ENCODE peak calls at places on chromosomes 7 and 10, in five cellular contexts. One of them, this sample, is unnamed.
A peak's percentile ranks its signal among the peaks of the same experiment; 100 is the strongest.

GRCh38 chr7:69419928-69420327 is 178.3 kb upstream of the AUTS2 start:
- DNase-seq in fibroblast of mammary gland: peak; percentile 24
- DNase-seq in AG04449: no peak
- DNase-seq in aorta: no peak
- DNase-seq in GM12865: peak; percentile 79
- DNase-seq in this sample: no peak

GRCh38 chr7:104207348-104207730 is 474 bp downstream of the ORC5 start:
- DNase-seq in fibroblast of mammary gland: peak; percentile 28
- DNase-seq in AG04449: no peak
- DNase-seq in aorta: no peak
- DNase-seq in GM12865: peak; percentile 25
- DNase-seq in this sample: no peak

GRCh38 chr7:101936612-101937231 is 119.3 kb downstream of the CUX1 start:
- DNase-seq in fibroblast of mammary gland: peak; percentile 34
- DNase-seq in AG04449: no peak
- DNase-seq in aorta: peak; percentile 62
- DNase-seq in GM12865: no peak
- DNase-seq in this sample: no peak

GRCh38 chr7:143013473-143013872 is 13.5 kb downstream of the OR9A2 start:
- DNase-seq in fibroblast of mammary gland: peak; percentile 68
- DNase-seq in AG04449: no peak
- DNase-seq in aorta: no peak
- DNase-seq in GM12865: no peak
- DNase-seq in this sample: no peak

GRCh38 chr10:113681533-113682470 is 2.1 kb downstream of the CASP7 start:
- DNase-seq in fibroblast of mammary gland: peak; percentile 2
- DNase-seq in AG04449: no peak
- DNase-seq in aorta: no peak
- DNase-seq in GM12865: peak; percentile 88
- DNase-seq in this sample: no peak

GRCh38 chr10:13839430-13839986 is 252.7 kb downstream of the PRPF18 start:
- DNase-seq in fibroblast of mammary gland: peak; percentile 87
- DNase-seq in AG04449: peak; percentile 59
- DNase-seq in aorta: peak; percentile 72
- DNase-seq in GM12865: no peak
- DNase-seq in this sample: peak; percentile 74

GRCh38 chr10:117241541-117242462 is 888 bp downstream of the SLC18A2 start:
- DNase-seq in fibroblast of mammary gland: no peak
- DNase-seq in AG04449: no peak
- DNase-seq in aorta: no peak
- DNase-seq in GM12865: no peak
- DNase-seq in this sample: no peak

GRCh38 chr10:81978238-81978637 is 103.2 kb downstream of the NRG3 start:
- DNase-seq in fibroblast of mammary gland: peak; percentile 2
- DNase-seq in AG04449: no peak
- DNase-seq in aorta: no peak
- DNase-seq in GM12865: peak; percentile 26
- DNase-seq in this sample: no peak

GRCh38 chr10:113113241-113113640 is 163.2 kb downstream of the TCF7L2 start:
- DNase-seq in fibroblast of mammary gland: no peak
- DNase-seq in AG04449: no peak
- DNase-seq in aorta: no peak
- DNase-seq in GM12865: no peak
- DNase-seq in this sample: no peak

GRCh38 chr10:23437987-23438546 is 808 bp upstream of the OTUD1 start:
- DNase-seq in fibroblast of mammary gland: no peak
- DNase-seq in AG04449: no peak
- DNase-seq in aorta: no peak
- DNase-seq in GM12865: no peak
- DNase-seq in this sample: no peak

GRCh38 chr7:22300839-22301238 is 56.1 kb downstream of the RAPGEF5 start:
- DNase-seq in fibroblast of mammary gland: no peak
- DNase-seq in AG04449: no peak
- DNase-seq in aorta: no peak
- DNase-seq in GM12865: no peak
- DNase-seq in this sample: no peak

GRCh38 chr10:124522131-124522902 is 60.7 kb downstream of the LHPP start:
- DNase-seq in fibroblast of mammary gland: no peak
- DNase-seq in AG04449: no peak
- DNase-seq in aorta: no peak
- DNase-seq in GM12865: no peak
- DNase-seq in this sample: no peak

GRCh38 chr10:50367732-50368131 is 116.4 kb upstream of the ASAH2 start:
- DNase-seq in fibroblast of mammary gland: peak; percentile 65
- DNase-seq in AG04449: no peak
- DNase-seq in aorta: no peak
- DNase-seq in GM12865: peak; percentile 25
- DNase-seq in this sample: no peak

GRCh38 chr7:38863609-38864291 is 45.2 kb downstream of the VPS41 start:
- DNase-seq in fibroblast of mammary gland: no peak
- DNase-seq in AG04449: no peak
- DNase-seq in aorta: no peak
- DNase-seq in GM12865: no peak
- DNase-seq in this sample: no peak

GRCh38 chr7:81618400-81619014 is 151.3 kb downstream of the HGF start:
- DNase-seq in fibroblast of mammary gland: peak; percentile 97
- DNase-seq in AG04449: peak; percentile 76
- DNase-seq in aorta: no peak
- DNase-seq in GM12865: no peak
- DNase-seq in this sample: peak; percentile 79

GRCh38 chr10:48574322-48574796 is 30.5 kb downstream of the ARHGAP22 start:
- DNase-seq in fibroblast of mammary gland: no peak
- DNase-seq in AG04449: no peak
- DNase-seq in aorta: no peak
- DNase-seq in GM12865: peak; percentile 22
- DNase-seq in this sample: no peak

GRCh38 chr7:81211204-81211603 is 292.4 kb upstream of the SEMA3C start:
- DNase-seq in fibroblast of mammary gland: no peak
- DNase-seq in AG04449: no peak
- DNase-seq in aorta: no peak
- DNase-seq in GM12865: no peak
- DNase-seq in this sample: no peak

GRCh38 chr7:108460964-108461363 is 4.7 kb upstream of the NRCAM start:
- DNase-seq in fibroblast of mammary gland: no peak
- DNase-seq in AG04449: no peak
- DNase-seq in aorta: no peak
- DNase-seq in GM12865: no peak
- DNase-seq in this sample: no peak

GRCh38 chr10:27794157-27794556 is 48.5 kb upstream of the MKX start:
- DNase-seq in fibroblast of mammary gland: peak; percentile 33
- DNase-seq in AG04449: no peak
- DNase-seq in aorta: no peak
- DNase-seq in GM12865: no peak
- DNase-seq in this sample: no peak

GRCh38 chr10:128046934-128047251 is 79.3 kb downstream of the MKI67 start:
- DNase-seq in fibroblast of mammary gland: no peak
- DNase-seq in AG04449: no peak
- DNase-seq in aorta: peak; percentile 45
- DNase-seq in GM12865: no peak
- DNase-seq in this sample: no peak
- H3K4me3 ChIP-seq in fibroblast of mammary gland: no peak overlapping the region
- H3K4me3 ChIP-seq in AG04449: no peak overlapping the region
- H3K4me3 ChIP-seq in aorta: no peak overlapping the region
- H3K4me3 ChIP-seq in GM12865: peak overlapping the region; percentile 65
- H3K4me3 ChIP-seq in this sample: no peak overlapping the region

GRCh38 chr10:86957471-86958108 is at the start of gene MMRN2:
- DNase-seq in fibroblast of mammary gland: no peak
- DNase-seq in AG04449: no peak
- DNase-seq in aorta: peak; percentile 49
- DNase-seq in GM12865: no peak
- DNase-seq in this sample: no peak

GRCh38 chr10:86958831-86959736 is 685 bp downstream of the SNCG start:
- DNase-seq in fibroblast of mammary gland: peak; percentile 85
- DNase-seq in AG04449: no peak
- DNase-seq in aorta: peak; percentile 81
- DNase-seq in GM12865: no peak
- DNase-seq in this sample: no peak

GRCh38 chr10:86959737-86960002 is 1.3 kb downstream of the SNCG start:
- DNase-seq in fibroblast of mammary gland: no peak
- DNase-seq in AG04449: no peak
- DNase-seq in aorta: no peak
- DNase-seq in GM12865: no peak
- DNase-seq in this sample: no peak

GRCh38 chr10:86956841-86957448 is 470 bp downstream of the MMRN2 start:
- DNase-seq in fibroblast of mammary gland: no peak
- DNase-seq in AG04449: no peak
- DNase-seq in aorta: peak; percentile 58
- DNase-seq in GM12865: no peak
- DNase-seq in this sample: no peak

GRCh38 chr10:86958109-86958830 is at the start of gene SNCG:
- DNase-seq in fibroblast of mammary gland: peak; percentile 25
- DNase-seq in AG04449: no peak
- DNase-seq in aorta: peak; percentile 68
- DNase-seq in GM12865: no peak
- DNase-seq in this sample: no peak
- H3K4me3 ChIP-seq in fibroblast of mammary gland: peak within 1 kb of the TSS; percentile 4
- H3K4me3 ChIP-seq in AG04449: no peak within 1 kb of the TSS
- H3K4me3 ChIP-seq in aorta: no peak within 1 kb of the TSS
- H3K4me3 ChIP-seq in GM12865: no peak within 1 kb of the TSS
- H3K4me3 ChIP-seq in this sample: no peak within 1 kb of the TSS

GRCh38 chr10:37826806-37827205 is 30.6 kb downstream of the ZNF248 start:
- DNase-seq in fibroblast of mammary gland: no peak
- DNase-seq in AG04449: no peak
- DNase-seq in aorta: no peak
- DNase-seq in GM12865: no peak
- DNase-seq in this sample: no peak

GRCh38 chr10:37831495-37832333 is 25.7 kb downstream of the ZNF248 start:
- DNase-seq in fibroblast of mammary gland: peak; percentile 11
- DNase-seq in AG04449: no peak
- DNase-seq in aorta: no peak
- DNase-seq in GM12865: no peak
- DNase-seq in this sample: no peak
- H3K4me3 ChIP-seq in fibroblast of mammary gland: no peak overlapping the region
- H3K4me3 ChIP-seq in AG04449: no peak overlapping the region
- H3K4me3 ChIP-seq in aorta: peak overlapping the region; percentile 31
- H3K4me3 ChIP-seq in GM12865: no peak overlapping the region
- H3K4me3 ChIP-seq in this sample: no peak overlapping the region

DNA sequence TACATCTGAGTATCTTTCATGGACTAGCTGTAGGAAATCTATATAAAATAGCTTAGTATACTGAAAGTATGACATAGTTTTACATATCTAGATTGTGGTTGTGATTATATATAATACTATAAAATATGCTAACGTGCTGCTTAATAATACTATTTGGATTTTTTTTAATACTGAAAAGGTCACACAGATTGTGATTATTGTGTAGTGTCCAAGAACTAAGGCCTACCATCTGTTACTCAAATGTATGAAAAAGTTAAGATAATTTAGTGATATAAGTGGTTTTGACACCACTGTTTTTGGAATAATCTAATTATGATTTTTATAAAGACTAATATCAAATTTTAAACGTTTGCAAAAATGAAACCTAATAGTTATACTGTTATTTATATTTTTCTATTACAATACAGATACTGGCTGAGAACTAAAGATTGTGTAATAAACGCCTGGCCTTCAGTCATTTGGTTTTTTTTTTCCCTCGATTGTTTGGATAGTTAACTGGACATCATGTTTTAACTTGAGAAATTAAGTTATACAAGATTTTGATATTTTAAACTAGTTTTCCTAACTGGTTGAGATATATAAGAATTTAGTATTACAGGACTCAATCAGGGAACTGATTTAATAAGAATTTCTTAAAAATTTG is 12.6 kb downstream of the PTEN start:
- DNase-seq in fibroblast of mammary gland: no peak
- DNase-seq in AG04449: no peak
- DNase-seq in aorta: no peak
- DNase-seq in GM12865: no peak
- DNase-seq in this sample: no peak
- H3K4me3 ChIP-seq in fibroblast of mammary gland: no peak overlapping the region
- H3K4me3 ChIP-seq in AG04449: no peak overlapping the region
- H3K4me3 ChIP-seq in aorta: no peak overlapping the region
- H3K4me3 ChIP-seq in GM12865: no peak overlapping the region
- H3K4me3 ChIP-seq in this sample: no peak overlapping the region

DNA sequence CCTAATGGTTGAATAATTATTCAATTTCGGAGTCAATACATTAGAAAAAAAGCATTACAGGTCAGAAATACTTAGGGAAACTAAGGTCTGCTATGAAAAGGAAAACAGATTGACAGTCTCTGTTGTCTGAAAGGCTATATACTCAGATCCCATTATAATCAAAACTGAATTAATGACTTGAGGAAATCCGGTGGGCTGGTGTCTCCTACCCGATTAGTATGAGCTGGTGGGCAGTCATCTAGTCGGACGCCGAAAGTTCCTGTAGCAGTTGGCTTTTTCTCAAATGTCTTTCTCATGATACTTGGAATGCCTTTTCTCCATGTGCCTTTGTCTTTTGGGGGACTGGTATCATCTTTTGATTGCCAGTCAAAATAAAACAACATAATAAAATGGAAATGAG is 127.2 kb downstream of the ARHGAP21 start:
- DNase-seq in fibroblast of mammary gland: no peak
- DNase-seq in AG04449: no peak
- DNase-seq in aorta: no peak
- DNase-seq in GM12865: no peak
- DNase-seq in this sample: no peak
- H3K4me3 ChIP-seq in fibroblast of mammary gland: no peak overlapping the region
- H3K4me3 ChIP-seq in AG04449: no peak overlapping the region
- H3K4me3 ChIP-seq in aorta: no peak overlapping the region
- H3K4me3 ChIP-seq in GM12865: no peak overlapping the region
- H3K4me3 ChIP-seq in this sample: no peak overlapping the region

DNA sequence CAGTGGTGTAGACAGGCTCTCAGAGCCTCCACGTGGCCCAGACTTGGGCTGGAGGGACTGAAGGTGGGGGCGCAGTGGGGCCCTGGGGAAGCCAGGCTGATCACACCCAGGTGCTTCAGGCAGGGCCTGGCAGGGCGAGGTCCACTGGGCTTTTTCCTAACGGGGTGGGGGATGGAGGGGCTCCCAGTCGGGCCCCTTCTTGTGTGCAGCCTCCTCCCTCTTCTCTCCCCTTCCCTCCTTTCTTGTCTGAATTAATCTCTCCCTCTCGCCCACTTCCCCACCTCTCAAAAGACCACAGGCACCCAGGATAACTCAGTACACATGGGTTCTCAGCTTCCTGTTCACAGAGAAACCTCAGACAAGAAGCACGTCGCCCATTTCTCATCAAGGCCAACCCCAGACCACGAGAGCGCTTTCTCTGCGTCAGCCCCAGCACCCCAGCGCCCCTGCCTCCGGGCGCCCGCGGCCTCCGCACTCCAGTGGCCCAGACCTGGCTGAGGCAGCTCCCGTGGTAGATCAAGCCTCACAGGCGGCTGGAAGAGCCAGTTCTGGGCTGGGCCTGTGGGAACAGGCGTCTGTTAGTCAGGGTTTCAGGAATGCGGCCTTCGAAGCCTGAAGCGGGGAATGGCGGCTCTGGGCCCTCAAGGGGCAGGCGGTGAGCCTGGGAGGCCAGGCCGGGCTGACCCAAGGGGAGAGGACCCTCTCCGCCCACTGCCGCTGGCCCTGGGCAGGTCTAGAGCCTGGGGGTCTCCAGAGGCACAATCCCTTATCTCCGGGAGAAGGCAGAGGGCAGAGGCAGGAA is 50.6 kb downstream of the PWWP2B start:
- DNase-seq in fibroblast of mammary gland: peak; percentile 67
- DNase-seq in AG04449: peak; percentile 50
- DNase-seq in aorta: no peak
- DNase-seq in GM12865: no peak
- DNase-seq in this sample: peak; percentile 18
- H3K4me3 ChIP-seq in fibroblast of mammary gland: no peak overlapping the region
- H3K4me3 ChIP-seq in AG04449: no peak overlapping the region
- H3K4me3 ChIP-seq in aorta: no peak overlapping the region
- H3K4me3 ChIP-seq in GM12865: no peak overlapping the region
- H3K4me3 ChIP-seq in this sample: no peak overlapping the region